ENCODE peak calls at places on chromosomes 5 and 9, in seven cellular contexts. One of them, this sample, is unnamed.

GRCh38 chr5:172365948-172366608 is 82.5 kb upstream of the UBTD2 start:
- DNase-seq in OCI-LY7: no peak
- DNase-seq in A172: no peak
- DNase-seq in spleen: no peak
- DNase-seq in mucosa of descending colon: no peak
- DNase-seq in PC-9: no peak
- DNase-seq in HTR-8/SVneo: no peak
- DNase-seq in this sample: no peak

GRCh38 chr9:120659617-120660169 is 54.6 kb downstream of the MEGF9 start:
- DNase-seq in PC-9: no peak
- DNase-seq in spleen: no peak
- DNase-seq in HTR-8/SVneo: no peak
- DNase-seq in A172: no peak
- DNase-seq in mucosa of descending colon: no peak
- DNase-seq in OCI-LY7: no peak
- DNase-seq in this sample: no peak

GRCh38 chr5:149371296-149371962 is 7.7 kb downstream of the IL17B start:
- DNase-seq in HTR-8/SVneo: peak
- DNase-seq in A172: peak
- DNase-seq in PC-9: peak
- DNase-seq in spleen: peak
- DNase-seq in OCI-LY7: peak
- DNase-seq in mucosa of descending colon: peak
- DNase-seq in this sample: peak

GRCh38 chr9:76456202-76456926 is 2.6 kb upstream of the GCNT1 start:
- DNase-seq in spleen: peak
- DNase-seq in mucosa of descending colon: peak
- DNase-seq in PC-9: peak
- DNase-seq in A172: peak
- DNase-seq in OCI-LY7: peak
- DNase-seq in HTR-8/SVneo: peak
- DNase-seq in this sample: peak

GRCh38 chr5:66620711-66621110 is 24.5 kb downstream of the MAST4 start:
- DNase-seq in PC-9: no peak
- DNase-seq in A172: no peak
- DNase-seq in spleen: no peak
- DNase-seq in OCI-LY7: no peak
- DNase-seq in HTR-8/SVneo: no peak
- DNase-seq in mucosa of descending colon: no peak
- DNase-seq in this sample: no peak

GRCh38 chr9:136085815-136086212 is 9.3 kb downstream of the NACC2 start:
- DNase-seq in mucosa of descending colon: no peak
- DNase-seq in HTR-8/SVneo: no peak
- DNase-seq in PC-9: no peak
- DNase-seq in A172: no peak
- DNase-seq in spleen: peak
- DNase-seq in OCI-LY7: no peak
- DNase-seq in this sample: no peak

GRCh38 chr9:88233091-88233490 is 94.8 kb upstream of the SPATA31C2 start:
- DNase-seq in mucosa of descending colon: no peak
- DNase-seq in PC-9: no peak
- DNase-seq in A172: no peak
- DNase-seq in HTR-8/SVneo: no peak
- DNase-seq in spleen: no peak
- DNase-seq in OCI-LY7: no peak
- DNase-seq in this sample: no peak

GRCh38 chr5:80796861-80797260 is 142.1 kb upstream of the DHFR start:
- DNase-seq in A172: no peak
- DNase-seq in HTR-8/SVneo: no peak
- DNase-seq in PC-9: no peak
- DNase-seq in spleen: no peak
- DNase-seq in OCI-LY7: no peak
- DNase-seq in mucosa of descending colon: no peak
- DNase-seq in this sample: no peak

GRCh38 chr5:41095324-41096101 is 24.4 kb upstream of the MROH2B start:
- DNase-seq in A172: no peak
- DNase-seq in spleen: no peak
- DNase-seq in mucosa of descending colon: no peak
- DNase-seq in OCI-LY7: no peak
- DNase-seq in HTR-8/SVneo: no peak
- DNase-seq in PC-9: no peak
- DNase-seq in this sample: no peak

GRCh38 chr5:177519463-177520235 is 2.9 kb upstream of the DDX41 start:
- DNase-seq in OCI-LY7: no peak
- DNase-seq in A172: no peak
- DNase-seq in mucosa of descending colon: no peak
- DNase-seq in HTR-8/SVneo: no peak
- DNase-seq in PC-9: no peak
- DNase-seq in spleen: peak
- DNase-seq in this sample: no peak

GRCh38 chr5:171422495-171422894 is 3.0 kb downstream of the FGF18 start:
- DNase-seq in spleen: no peak
- DNase-seq in HTR-8/SVneo: no peak
- DNase-seq in mucosa of descending colon: no peak
- DNase-seq in OCI-LY7: no peak
- DNase-seq in A172: no peak
- DNase-seq in PC-9: no peak
- DNase-seq in this sample: no peak

GRCh38 chr5:144332265-144332664 is 161.6 kb downstream of the KCTD16 start:
- DNase-seq in A172: peak
- DNase-seq in spleen: no peak
- DNase-seq in PC-9: no peak
- DNase-seq in OCI-LY7: peak
- DNase-seq in HTR-8/SVneo: no peak
- DNase-seq in mucosa of descending colon: no peak
- DNase-seq in this sample: no peak

GRCh38 chr5:137071941-137072340 is 427.2 kb downstream of the SPOCK1 start:
- DNase-seq in mucosa of descending colon: no peak
- DNase-seq in spleen: no peak
- DNase-seq in PC-9: no peak
- DNase-seq in HTR-8/SVneo: no peak
- DNase-seq in OCI-LY7: peak
- DNase-seq in A172: no peak
- DNase-seq in this sample: no peak

GRCh38 chr5:8019719-8020218 is 150.8 kb downstream of the MTRR start:
- DNase-seq in OCI-LY7: peak
- DNase-seq in PC-9: no peak
- DNase-seq in HTR-8/SVneo: no peak
- DNase-seq in A172: no peak
- DNase-seq in mucosa of descending colon: no peak
- DNase-seq in spleen: no peak
- DNase-seq in this sample: no peak

GRCh38 chr5:62326702-62327101 is 20.7 kb downstream of the KIF2A start:
- DNase-seq in HTR-8/SVneo: no peak
- DNase-seq in spleen: no peak
- DNase-seq in A172: no peak
- DNase-seq in OCI-LY7: no peak
- DNase-seq in mucosa of descending colon: no peak
- DNase-seq in PC-9: no peak
- DNase-seq in this sample: no peak

GRCh38 chr5:177366528-177367322 is 9.0 kb downstream of the RGS14 start:
- DNase-seq in A172: no peak
- DNase-seq in OCI-LY7: no peak
- DNase-seq in HTR-8/SVneo: no peak
- DNase-seq in spleen: peak
- DNase-seq in mucosa of descending colon: peak
- DNase-seq in PC-9: peak
- DNase-seq in this sample: no peak

GRCh38 chr9:117278020-117278419 is 136.8 kb downstream of the ASTN2 start:
- DNase-seq in mucosa of descending colon: no peak
- DNase-seq in HTR-8/SVneo: no peak
- DNase-seq in spleen: no peak
- DNase-seq in A172: no peak
- DNase-seq in OCI-LY7: no peak
- DNase-seq in PC-9: no peak
- DNase-seq in this sample: no peak

GRCh38 chr5:61052870-61053269 is 107.9 kb downstream of the NDUFAF2 start:
- DNase-seq in A172: peak
- DNase-seq in PC-9: no peak
- DNase-seq in OCI-LY7: no peak
- DNase-seq in HTR-8/SVneo: peak
- DNase-seq in spleen: no peak
- DNase-seq in mucosa of descending colon: peak
- DNase-seq in this sample: no peak

GRCh38 chr5:54379590-54379989 is 69.2 kb upstream of the ARL15 start:
- DNase-seq in PC-9: no peak
- DNase-seq in spleen: no peak
- DNase-seq in HTR-8/SVneo: no peak
- DNase-seq in OCI-LY7: no peak
- DNase-seq in mucosa of descending colon: no peak
- DNase-seq in A172: no peak
- DNase-seq in this sample: no peak

GRCh38 chr5:167393328-167393727 is 898.1 kb upstream of the WWC1 start:
- DNase-seq in OCI-LY7: no peak
- DNase-seq in PC-9: no peak
- DNase-seq in spleen: no peak
- DNase-seq in A172: no peak
- DNase-seq in HTR-8/SVneo: no peak
- DNase-seq in mucosa of descending colon: peak
- DNase-seq in this sample: no peak

GRCh38 chr9:134055981-134056461 is 11.8 kb downstream of the BRD3 start:
- DNase-seq in mucosa of descending colon: peak
- DNase-seq in spleen: peak
- DNase-seq in A172: peak
- DNase-seq in OCI-LY7: no peak
- DNase-seq in PC-9: peak
- DNase-seq in HTR-8/SVneo: peak
- DNase-seq in this sample: no peak

GRCh38 chr5:172740483-172741205 is 30.4 kb downstream of the DUSP1 start:
- DNase-seq in HTR-8/SVneo: peak
- DNase-seq in PC-9: peak
- DNase-seq in mucosa of descending colon: no peak
- DNase-seq in OCI-LY7: no peak
- DNase-seq in A172: peak
- DNase-seq in spleen: no peak
- DNase-seq in this sample: no peak

GRCh38 chr9:18890372-18890771 is 142.6 kb downstream of the SAXO1 start:
- DNase-seq in OCI-LY7: no peak
- DNase-seq in spleen: no peak
- DNase-seq in HTR-8/SVneo: peak
- DNase-seq in A172: no peak
- DNase-seq in mucosa of descending colon: no peak
- DNase-seq in PC-9: no peak
- DNase-seq in this sample: no peak

GRCh38 chr5:172816887-172817418 is 17.1 kb upstream of the ERGIC1 start:
- DNase-seq in mucosa of descending colon: no peak
- DNase-seq in PC-9: no peak
- DNase-seq in OCI-LY7: no peak
- DNase-seq in spleen: no peak
- DNase-seq in HTR-8/SVneo: peak
- DNase-seq in A172: peak
- DNase-seq in this sample: no peak

GRCh38 chr9:88852794-88853193 is 138.5 kb upstream of the S1PR3 start:
- DNase-seq in mucosa of descending colon: no peak
- DNase-seq in HTR-8/SVneo: peak
- DNase-seq in OCI-LY7: no peak
- DNase-seq in PC-9: peak
- DNase-seq in A172: peak
- DNase-seq in spleen: no peak
- DNase-seq in this sample: no peak

GRCh38 chr9:95513722-95514121 is 3.0 kb downstream of the PTCH1 start:
- DNase-seq in OCI-LY7: no peak
- DNase-seq in A172: no peak
- DNase-seq in PC-9: no peak
- DNase-seq in spleen: no peak
- DNase-seq in HTR-8/SVneo: no peak
- DNase-seq in mucosa of descending colon: no peak
- DNase-seq in this sample: no peak

This sample was measured in GM12892.